ENCODE peak calls at places on chromosomes 12 and 14, in eight cellular contexts. J, W, X, S, M, L, V and F are unnamed samples.

GRCh38 chr14:105273062-105273461 is 24.7 kb downstream of the BTBD6 start:
- DNase-seq in V (no peak), W (no peak), X (no peak), J (no peak), L (no peak), S (no peak), M (no peak), F (no peak)

GRCh38 chr14:23646648-23647549 is 10.7 kb downstream of the DHRS2 start:
- DNase-seq in L (no peak), J (no peak), V (no peak), X (no peak), M (no peak), S (no peak), W (no peak), F (no peak)

GRCh38 chr14:37179896-37180502 is 7.6 kb upstream of the SLC25A21 start:
- DNase-seq in X (no peak), L (no peak), M (no peak), V (no peak), S (no peak), J (no peak), W (no peak), F (no peak)

GRCh38 chr12:25839470-25839869 is 119.0 kb upstream of the RASSF8 start:
- DNase-seq in S (no peak), X (no peak), W (no peak), M (no peak), V (no peak), L (no peak), J (no peak), F (no peak)

GRCh38 chr12:3655331-3655900 is 97.5 kb downstream of the CRACR2A start:
- DNase-seq in V (no peak), J (peak), X (no peak), S (peak), L (no peak), M (no peak), W (no peak), F (peak)

GRCh38 chr14:39097159-39097558 is 5.9 kb downstream of the SEC23A start:
- DNase-seq in W (no peak), S (no peak), V (no peak), L (no peak), X (no peak), J (peak), M (no peak), F (peak)

GRCh38 chr12:95117178-95117599 is 43.8 kb upstream of the NR2C1 start:
- DNase-seq in L (no peak), V (no peak), M (no peak), X (peak), W (peak), S (peak), J (peak), F (peak)

GRCh38 chr14:75141967-75142366 is 15.1 kb upstream of the NEK9 start:
- DNase-seq in M (no peak), V (no peak), J (peak), W (no peak), S (peak), L (no peak), X (peak), F (peak)

GRCh38 chr12:67909091-67909531 is 80.1 kb upstream of the IFNG-AS1 start:
- DNase-seq in S (no peak), X (no peak), J (no peak), W (no peak), M (no peak), L (no peak), V (no peak), F (peak)

GRCh38 chr12:108120863-108121165 is 8.3 kb upstream of the WSCD2 start:
- DNase-seq in J (no peak), X (no peak), L (no peak), W (no peak), V (no peak), M (no peak), S (no peak), F (no peak)

GRCh38 chr14:63478024-63478423 is 65.2 kb downstream of the PPP2R5E start:
- DNase-seq in X (no peak), J (no peak), V (no peak), M (no peak), W (no peak), L (no peak), S (no peak), F (no peak)

GRCh38 chr12:65923228-65923627 is 98.9 kb downstream of the HMGA2 start:
- DNase-seq in W (no peak), V (no peak), X (no peak), L (no peak), M (no peak), J (no peak), S (no peak), F (no peak)

GRCh38 chr12:70040141-70040540 is 203.1 kb upstream of the CNOT2 start:
- DNase-seq in V (no peak), W (no peak), S (no peak), X (no peak), M (no peak), L (no peak), J (no peak), F (peak)

GRCh38 chr14:32453857-32454810 is 125.0 kb downstream of the AKAP6 start:
- DNase-seq in L (no peak), X (no peak), W (no peak), M (no peak), V (no peak), J (no peak), S (no peak), F (no peak)

GRCh38 chr12:11862794-11863193 is 207.9 kb upstream of the BCL2L14 start:
- DNase-seq in W (no peak), V (no peak), J (no peak), X (no peak), M (no peak), S (no peak), L (no peak), F (peak)

GRCh38 chr12:5561057-5561456 is 129.1 kb downstream of the NTF3 start:
- DNase-seq in J (no peak), S (no peak), W (no peak), M (peak), L (no peak), X (no peak), V (no peak), F (no peak)

GRCh38 chr12:103140217-103140616 is 182.7 kb downstream of the ASCL1 start:
- DNase-seq in V (no peak), W (no peak), L (no peak), S (no peak), J (peak), M (no peak), X (no peak), F (no peak)

GRCh38 chr14:63642229-63642611 is 549 bp upstream of the WDR89 start:
- DNase-seq in X (peak), L (peak), V (peak), J (peak), M (no peak), S (peak), W (peak), F (peak)

GRCh38 chr14:91737619-91738018 is 5.7 kb upstream of the CATSPERB start:
- DNase-seq in W (no peak), V (no peak), S (no peak), L (no peak), M (no peak), J (no peak), X (no peak), F (no peak)

GRCh38 chr12:47273191-47273626 is 193.4 kb upstream of the AMIGO2 start:
- DNase-seq in V (no peak), M (no peak), J (no peak), X (no peak), W (no peak), L (no peak), S (no peak), F (no peak)

GRCh38 chr12:128982134-128982533 is 128.9 kb downstream of the GLT1D1 start:
- DNase-seq in J (no peak), L (no peak), V (no peak), S (no peak), X (no peak), M (no peak), W (no peak), F (no peak)

GRCh38 chr12:122834921-122835692 is at the start of gene HIP1R:
- DNase-seq in J (peak), S (no peak), V (no peak), L (no peak), W (no peak), X (peak), M (peak), F (peak)

GRCh38 chr12:63917864-63918742 is 73.6 kb downstream of the SRGAP1 start:
- DNase-seq in X (no peak), M (no peak), S (no peak), J (no peak), V (peak), W (no peak), L (no peak), F (no peak)

GRCh38 chr14:97382616-97383226 is 585.5 kb downstream of the VRK1 start:
- DNase-seq in L (no peak), X (no peak), M (no peak), J (no peak), V (no peak), S (no peak), W (no peak), F (no peak)

GRCh38 chr14:65403231-65403630 is 9.3 kb upstream of the FUT8 start:
- DNase-seq in W (no peak), J (no peak), X (no peak), V (no peak), L (no peak), M (no peak), S (no peak), F (no peak)

GRCh38 chr12:50458606-50459005 is 46.2 kb upstream of the DIP2B start:
- DNase-seq in V (no peak), S (no peak), J (no peak), L (no peak), X (no peak), W (no peak), M (no peak), F (peak)

GRCh38 chr12:52351196-52352059 is 15.9 kb downstream of the KRT85 start:
- DNase-seq in L (no peak), S (no peak), X (peak), J (no peak), M (no peak), W (no peak), V (no peak), F (no peak)

GRCh38 chr12:20077618-20078017 is 290.7 kb upstream of the PDE3A start:
- DNase-seq in W (no peak), V (no peak), M (no peak), L (no peak), S (no peak), J (peak), X (no peak), F (peak)

GRCh38 chr12:7679251-7680045 is 13.7 kb upstream of the APOBEC1 start:
- DNase-seq in M (no peak), J (no peak), S (no peak), X (no peak), V (no peak), W (no peak), L (no peak), F (no peak)

GRCh38 chr14:104548802-104549535 is 30.6 kb upstream of the C14orf180 start:
- DNase-seq in W (no peak), J (no peak), M (no peak), L (no peak), S (no peak), V (no peak), X (no peak), F (no peak)

GRCh38 chr12:54294914-54295566 is 5.8 kb downstream of the NFE2 start:
- DNase-seq in X (no peak), L (no peak), S (no peak), W (no peak), M (no peak), J (no peak), V (no peak), F (no peak)

GRCh38 chr14:97713023-97713422 is 915.8 kb downstream of the VRK1 start:
- DNase-seq in W (no peak), M (no peak), L (no peak), V (peak), S (no peak), X (no peak), J (no peak), F (no peak)

GRCh38 chr12:69512820-69513219 is 42.6 kb downstream of the FRS2 start:
- DNase-seq in M (no peak), W (no peak), V (no peak), S (no peak), J (no peak), L (no peak), X (no peak), F (peak)

GRCh38 chr12:4690760-4691159 is 29.4 kb upstream of the GALNT8 start:
- DNase-seq in X (no peak), M (no peak), W (no peak), V (no peak), J (no peak), S (no peak), L (no peak), F (no peak)

GRCh38 chr12:32230607-32230982 is 123.9 kb downstream of the BICD1 start:
- DNase-seq in W (no peak), S (peak), J (peak), L (no peak), X (no peak), M (no peak), V (no peak), F (no peak)

GRCh38 chr12:50017047-50017446 is 8.2 kb downstream of the RACGAP1 start:
- DNase-seq in M (no peak), S (no peak), V (no peak), J (no peak), X (no peak), W (peak), L (peak), F (peak)

GRCh38 chr12:59067068-59067467 is 146.8 kb upstream of the LRIG3 start:
- DNase-seq in J (no peak), S (no peak), V (no peak), M (no peak), L (no peak), W (no peak), X (no peak), F (no peak)

GRCh38 chr14:50954811-50955372 is 10.6 kb upstream of the PYGL start:
- DNase-seq in S (no peak), L (no peak), J (peak), M (no peak), X (no peak), W (no peak), V (peak), F (peak)

GRCh38 chr12:19144287-19144686 is 14.8 kb downstream of the PLEKHA5 start:
- DNase-seq in M (no peak), X (no peak), L (no peak), S (no peak), V (no peak), J (no peak), W (no peak), F (no peak)

DNA sequence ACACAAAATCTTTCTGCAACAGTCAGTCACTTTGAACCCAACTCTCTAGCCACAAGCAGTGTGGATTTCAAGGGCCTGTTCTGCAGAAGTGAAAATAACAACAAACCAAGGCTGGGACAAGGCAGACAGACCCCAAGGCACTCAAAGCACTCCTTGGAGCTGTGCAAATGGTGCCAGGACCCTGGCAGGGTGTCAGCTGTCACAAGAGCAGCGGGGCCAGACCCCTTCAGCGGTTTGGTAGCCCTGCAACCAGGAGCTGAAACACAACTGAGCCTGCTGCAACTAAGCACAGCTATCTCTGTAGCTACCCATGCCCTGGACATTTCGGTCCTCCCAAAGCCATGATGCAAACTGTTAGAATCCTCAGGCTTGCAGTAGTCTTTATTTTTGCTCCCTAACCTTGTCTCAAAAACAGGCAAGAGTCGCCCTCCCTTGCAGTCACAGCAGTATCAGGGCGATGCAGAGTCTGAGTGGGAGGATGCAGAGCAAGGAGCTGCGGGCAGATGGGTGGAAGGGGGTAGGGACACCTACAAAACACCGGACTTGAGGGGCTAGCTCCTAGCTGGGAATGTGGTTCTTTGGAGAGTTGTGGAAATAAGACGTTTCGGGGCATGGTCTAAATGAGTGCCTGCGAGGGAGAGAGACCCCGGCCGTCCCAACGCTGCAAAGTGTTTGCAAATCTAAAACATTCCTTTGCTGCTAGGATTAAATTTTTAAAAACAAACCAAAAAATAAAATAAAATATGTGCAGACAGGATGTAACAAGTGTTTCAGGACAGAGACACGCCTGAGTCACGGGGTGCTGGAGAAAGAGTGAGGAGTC is 1.1 kb downstream of the NUAK1 start:
- DNase-seq in L (no peak), J (no peak), M (no peak), V (no peak), S (no peak), X (no peak), W (no peak), F (no peak)
- H3K4me3 ChIP-seq in L (peak), J (peak), M (peak), V (peak), S (no peak), X (no peak), W (peak), F (peak)

DNA sequence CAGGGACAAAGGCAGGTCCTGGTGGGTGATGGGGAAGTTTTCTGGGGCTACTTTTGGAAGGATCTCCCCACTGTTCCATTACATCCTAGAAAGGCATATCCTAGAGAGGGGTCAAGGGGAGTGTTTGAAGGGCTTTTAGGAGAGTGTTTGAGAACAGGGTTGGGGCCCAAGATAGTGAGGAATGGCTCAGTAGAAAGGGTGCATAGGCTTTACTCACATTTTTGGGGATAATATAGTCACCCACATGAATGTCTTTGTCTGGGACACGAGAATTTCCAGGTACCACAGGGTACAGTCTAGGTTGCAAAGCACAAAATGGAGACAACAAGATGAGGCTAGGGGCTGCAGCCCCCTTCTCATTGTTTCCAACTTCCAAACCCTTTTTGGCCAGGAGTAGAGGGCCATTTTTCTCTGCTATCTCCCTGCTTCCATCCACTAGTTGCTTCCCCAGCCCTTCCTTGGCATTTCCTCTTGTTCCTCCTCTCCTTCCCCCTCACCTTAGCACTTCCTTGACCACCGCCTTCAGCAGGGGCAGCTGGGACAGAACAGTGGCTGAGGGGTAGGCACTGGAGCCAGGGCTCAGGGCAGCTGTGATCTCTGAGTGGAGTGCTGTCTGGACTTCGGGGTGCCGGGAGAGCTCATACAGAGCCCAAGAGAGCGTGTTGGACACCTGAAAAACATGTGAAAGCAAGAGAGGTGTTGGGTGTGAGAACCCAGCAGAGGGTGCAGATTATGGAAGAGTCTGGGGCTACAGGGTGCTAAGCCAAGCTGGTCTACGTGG is 2.8 kb downstream of the CYP27B1 start:
- DNase-seq in S (no peak), V (no peak), M (no peak), W (no peak), L (no peak), X (no peak), J (no peak), F (no peak)
- H3K4me3 ChIP-seq in S (no peak), V (peak), M (peak), W (no peak), L (no peak), X (peak), J (peak), F (no peak)

GRCh38 chr12:85036736-85037135 is 585 bp downstream of the LRRIQ1 start:
- DNase-seq in J (no peak), V (no peak), L (no peak), W (no peak), X (no peak), S (no peak), M (no peak), F (no peak)
- H3K4me3 ChIP-seq in J (peak), V (peak), L (peak), W (peak), X (no peak), S (peak), M (peak), F (peak)

GRCh38 chr14:69398818-69399210 is 322 bp downstream of the SLC39A9 start:
- DNase-seq in S (no peak), W (no peak), J (no peak), M (no peak), X (no peak), V (no peak), L (no peak), F (no peak)
- H3K4me3 ChIP-seq in S (peak), W (peak), J (peak), M (peak), X (peak), V (peak), L (peak), F (peak)

DNA sequence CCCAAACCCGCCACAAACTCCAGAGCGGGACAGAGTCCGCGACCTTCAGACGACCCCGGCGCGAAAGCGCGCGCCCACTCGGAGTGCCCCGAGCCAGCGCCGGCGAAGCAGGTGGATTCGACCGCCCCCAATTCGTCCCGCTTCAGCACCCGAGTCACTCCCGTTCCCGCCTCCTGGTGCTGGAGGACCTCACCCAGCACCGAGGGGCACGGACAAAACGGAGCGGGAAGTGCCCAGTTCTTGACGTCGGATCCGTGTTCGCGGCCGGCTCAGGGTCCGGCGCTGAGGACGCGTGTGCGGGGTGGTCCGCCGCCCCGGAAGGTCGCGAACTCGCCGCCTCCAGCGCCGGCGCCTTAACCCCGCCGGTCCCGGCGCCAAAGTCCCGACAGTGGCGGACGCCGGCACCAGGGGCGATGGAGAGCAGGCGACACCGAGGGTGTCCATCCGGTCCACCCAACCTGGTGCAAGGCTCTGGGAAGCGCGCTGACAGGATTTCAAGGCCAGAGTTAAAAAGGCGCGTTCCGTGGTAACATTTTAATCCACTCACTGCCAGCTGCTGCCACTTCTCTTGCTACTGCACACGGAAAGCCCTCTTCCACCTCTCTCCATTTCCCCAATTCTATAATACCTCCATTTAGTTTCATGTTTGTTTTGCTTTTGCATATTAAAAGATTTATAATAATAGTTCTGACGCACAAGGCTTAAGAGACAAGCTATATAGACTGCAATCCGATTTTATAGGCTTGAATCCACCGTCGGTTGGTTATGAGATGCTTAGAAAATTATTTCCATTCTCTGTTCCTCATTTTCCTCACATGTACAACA is 240.0 kb upstream of the CPNE8 start:
- DNase-seq in V (no peak), J (peak), L (no peak), M (peak), W (no peak), X (no peak), S (no peak), F (peak)
- H3K4me3 ChIP-seq in V (no peak), J (peak), L (peak), M (peak), W (peak), X (no peak), S (no peak), F (peak)

GRCh38 chr12:113134521-113134951 is 1.0 kb downstream of the RASAL1 start:
- DNase-seq in W (no peak), S (no peak), V (no peak), L (no peak), M (no peak), X (no peak), J (no peak), F (no peak)
- H3K4me3 ChIP-seq in W (no peak), S (no peak), V (no peak), L (no peak), M (no peak), X (no peak), J (peak), F (no peak)

GRCh38 chr12:117188121-117188665 is 2.1 kb downstream of the FBXO21 start:
- DNase-seq in M (no peak), V (no peak), W (no peak), J (no peak), L (no peak), X (no peak), S (no peak), F (no peak)
- H3K4me3 ChIP-seq in M (no peak), V (no peak), W (no peak), J (peak), L (no peak), X (no peak), S (no peak), F (no peak)